ENCODE peak calls at places on chromosomes 12 and 14, in seven cellular contexts. W is BE2C, F is psoas muscle, N is astrocyte, B is endothelial cell, G is endodermal cell, Z is H9. O is an unnamed sample.

GRCh38 chr12:92539966-92540791 is 162.6 kb upstream of the PLEKHG7 start:
- DNase-seq in Z (peak), N (no peak), B (no peak), F (peak), G (peak), W (peak), O (peak)

GRCh38 chr12:46357438-46358324 is 14.9 kb downstream of the SLC38A2 start:
- DNase-seq in G (peak), F (no peak), B (no peak), W (no peak), Z (no peak), N (peak), O (no peak)

GRCh38 chr12:55694188-55694515 is 13.6 kb downstream of the ITGA7 start:
- DNase-seq in N (no peak), G (no peak), W (no peak), Z (no peak), F (no peak), B (no peak), O (no peak)

GRCh38 chr12:69415471-69416275 is 54.5 kb upstream of the FRS2 start:
- DNase-seq in F (peak), B (peak), G (peak), Z (peak), W (peak), N (peak), O (peak)

GRCh38 chr12:82430541-82431145 is 72.3 kb downstream of the METTL25 start:
- DNase-seq in N (no peak), Z (no peak), G (no peak), B (no peak), F (no peak), W (no peak), O (no peak)

GRCh38 chr14:100770605-100771120 is 44.0 kb downstream of the DLK1 start:
- DNase-seq in G (peak), F (peak), W (peak), B (no peak), Z (peak), N (no peak), O (no peak)

GRCh38 chr14:85024931-85025330 is 505.0 kb upstream of the FLRT2 start:
- DNase-seq in G (no peak), F (no peak), Z (no peak), B (no peak), N (no peak), W (no peak), O (no peak)

GRCh38 chr12:59118356-59118755 is 198.1 kb upstream of the LRIG3 start:
- DNase-seq in F (no peak), W (no peak), B (no peak), G (no peak), N (no peak), Z (no peak), O (no peak)

GRCh38 chr12:59007620-59008019 is 87.3 kb upstream of the LRIG3 start:
- DNase-seq in B (no peak), N (peak), G (no peak), Z (no peak), F (no peak), W (no peak), O (no peak)

GRCh38 chr14:50039734-50040400 is 76.5 kb downstream of the VCPKMT start:
- DNase-seq in G (no peak), F (no peak), B (no peak), N (peak), W (no peak), Z (no peak), O (no peak)

GRCh38 chr12:18864900-18865561 is 127.1 kb downstream of the CAPZA3 start:
- DNase-seq in F (no peak), N (peak), G (no peak), W (peak), Z (no peak), B (no peak), O (no peak)

GRCh38 chr12:50221228-50222008 is 54.2 kb upstream of the CERS5 start:
- DNase-seq in B (no peak), W (peak), F (no peak), Z (no peak), G (no peak), N (peak), O (no peak)

GRCh38 chr12:52041695-52042123 is 9.5 kb upstream of the NR4A1 start:
- DNase-seq in W (peak), F (no peak), G (peak), N (peak), B (no peak), Z (peak), O (no peak)

GRCh38 chr14:105283899-105284298 is 16.9 kb downstream of the BRF1 start:
- DNase-seq in F (no peak), Z (no peak), N (no peak), W (no peak), B (peak), G (no peak), O (no peak)

GRCh38 chr12:118175823-118176447 is 40.0 kb downstream of the PEBP1 start:
- DNase-seq in Z (no peak), W (no peak), F (no peak), G (no peak), B (no peak), N (no peak), O (no peak)

GRCh38 chr12:6824962-6825381 is 3.2 kb upstream of the P3H3 start:
- DNase-seq in F (no peak), Z (peak), G (no peak), W (no peak), B (no peak), N (peak), O (no peak)

GRCh38 chr14:68945190-68945584 is 33.9 kb downstream of the ACTN1 start:
- DNase-seq in Z (no peak), G (no peak), B (no peak), W (no peak), N (no peak), F (no peak), O (no peak)

GRCh38 chr14:80005561-80005960 is 205.7 kb downstream of the DIO2 start:
- DNase-seq in G (no peak), N (no peak), W (no peak), Z (no peak), F (no peak), B (no peak), O (no peak)

GRCh38 chr12:45216297-45216982 is 545 bp downstream of the ANO6 start:
- DNase-seq in Z (peak), F (peak), W (peak), G (peak), B (peak), N (peak), O (peak)

GRCh38 chr14:90444077-90444696 is 47.4 kb downstream of the CALM1 start:
- DNase-seq in B (no peak), N (no peak), W (no peak), Z (no peak), F (peak), G (no peak), O (no peak)

GRCh38 chr14:67722293-67722692 is 20.6 kb downstream of the RDH12 start:
- DNase-seq in B (no peak), G (peak), Z (peak), F (peak), W (peak), N (peak), O (no peak)

GRCh38 chr12:34302131-34302885 is 280.0 kb downstream of the ALG10 start:
- DNase-seq in W (no peak), B (no peak), G (no peak), F (peak), N (no peak), Z (no peak), O (no peak)

GRCh38 chr12:101829639-101830390 is 944 bp downstream of the GNPTAB start:
- DNase-seq in W (no peak), Z (peak), G (no peak), B (no peak), F (no peak), N (no peak), O (no peak)

GRCh38 chr14:94571950-94572349 is 9.3 kb upstream of the SERPINA5 start:
- DNase-seq in F (no peak), Z (no peak), N (peak), B (no peak), G (no peak), W (no peak), O (no peak)

GRCh38 chr12:16583991-16584745 is 21.8 kb downstream of the LMO3 start:
- DNase-seq in G (no peak), B (no peak), N (peak), Z (no peak), F (no peak), W (no peak), O (no peak)

GRCh38 chr14:105439710-105440553 is 20.3 kb downstream of the MTA1 start:
- DNase-seq in G (no peak), B (no peak), W (peak), N (no peak), F (peak), Z (no peak), O (no peak)

GRCh38 chr12:42504049-42504448 is 85.5 kb downstream of the PRICKLE1 start:
- DNase-seq in B (no peak), Z (no peak), N (peak), G (no peak), F (no peak), W (peak), O (no peak)

GRCh38 chr12:93847517-93848452 is 170.6 kb downstream of the CRADD start:
- DNase-seq in N (no peak), B (no peak), F (no peak), G (no peak), Z (no peak), W (no peak), O (no peak)

GRCh38 chr14:90427848-90428426 is 31.1 kb downstream of the CALM1 start:
- DNase-seq in W (no peak), B (peak), Z (no peak), G (no peak), N (no peak), F (no peak), O (no peak)

GRCh38 chr12:85157023-85157626 is 121.0 kb downstream of the LRRIQ1 start:
- DNase-seq in G (no peak), W (no peak), F (no peak), N (no peak), Z (no peak), B (no peak), O (no peak)

GRCh38 chr12:85155791-85156190 is 119.6 kb downstream of the LRRIQ1 start:
- DNase-seq in B (no peak), W (no peak), G (no peak), N (peak), Z (no peak), F (no peak), O (no peak)

DNA sequence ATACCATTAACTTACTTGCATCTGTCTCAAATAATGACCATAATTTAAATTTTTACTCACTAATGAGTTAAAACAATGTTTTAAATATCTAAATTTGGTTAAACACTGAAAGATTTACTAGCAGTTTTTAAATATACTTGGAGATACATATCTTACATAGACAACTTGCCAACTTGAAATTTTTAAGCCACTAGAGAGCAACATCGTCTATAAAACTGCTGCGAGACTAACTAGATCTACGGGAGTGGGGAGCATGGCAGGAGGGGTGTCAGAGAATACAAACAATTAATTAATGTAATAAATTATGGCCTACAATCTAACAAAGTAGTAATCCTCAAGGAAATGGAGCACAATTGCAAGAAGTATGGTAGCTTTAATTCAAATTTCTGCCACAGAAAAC is 120.4 kb downstream of the LRRIQ1 start:
- DNase-seq in Z (no peak), G (no peak), F (no peak), B (no peak), W (no peak), N (no peak), O (no peak)
- TF ChIP-seq CTCF in Z (no peak), G (no peak), F (no peak), B (no peak), W (no peak), N (no peak), O (no peak)

GRCh38 chr12:121831571-121832235 is 27.0 kb downstream of the HPD start:
- DNase-seq in G (no peak), N (no peak), W (no peak), F (no peak), B (no peak), Z (peak), O (no peak)
- TF ChIP-seq CTCF in G (no peak), N (no peak), W (no peak), F (no peak), B (no peak), Z (no peak), O (no peak)

GRCh38 chr12:4579305-4580097 is 17.5 kb downstream of the DYRK4 start:
- DNase-seq in G (peak), N (no peak), F (no peak), B (no peak), W (peak), Z (no peak), O (no peak)
- TF ChIP-seq CTCF in G (peak), N (peak), F (no peak), B (no peak), W (peak), Z (peak), O (peak)

GRCh38 chr14:52821805-52822250 is 30.4 kb upstream of the GNPNAT1 start:
- DNase-seq in F (no peak), G (no peak), N (no peak), B (no peak), Z (no peak), W (no peak), O (no peak)
- TF ChIP-seq CTCF in F (no peak), G (no peak), N (no peak), B (no peak), Z (no peak), W (no peak), O (no peak)

GRCh38 chr14:106826833-106827369 is 1300.5 kb downstream of the TMEM121 start:
- DNase-seq in F (no peak), W (no peak), G (no peak), Z (no peak), N (no peak), B (no peak), O (no peak)

GRCh38 chr14:106831322-106831720 is 1304.9 kb downstream of the TMEM121 start:
- DNase-seq in Z (no peak), N (no peak), B (no peak), F (no peak), W (peak), G (peak), O (no peak)
- TF ChIP-seq CTCF in Z (peak), N (no peak), B (no peak), F (no peak), W (peak), G (no peak), O (no peak)

DNA sequence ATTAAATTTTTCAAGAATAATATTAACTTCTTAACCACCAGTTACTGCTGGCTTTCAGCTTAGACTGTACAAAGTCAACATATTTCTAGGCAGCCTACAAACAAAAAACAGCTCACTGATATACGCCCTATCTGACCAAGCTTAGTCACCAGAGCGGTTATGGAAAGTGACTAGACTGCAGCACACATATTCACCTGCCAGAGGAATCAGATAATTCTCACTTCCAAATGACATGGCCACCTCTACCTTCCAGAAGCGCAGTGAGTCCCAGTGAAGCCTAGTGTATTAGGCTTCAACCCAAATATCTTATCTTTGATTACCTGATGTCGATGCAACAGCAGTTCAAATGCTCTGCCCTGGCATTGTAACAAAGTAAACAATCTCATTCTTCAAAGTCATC is 8.5 kb downstream of the STXBP6 start:
- DNase-seq in W (no peak), B (no peak), F (no peak), Z (no peak), N (peak), G (no peak), O (no peak)
- TF ChIP-seq CTCF in W (no peak), B (no peak), F (no peak), Z (no peak), N (no peak), G (no peak), O (no peak)

GRCh38 chr12:27525373-27525772 is 1.4 kb downstream of the PPFIBP1 start:
- DNase-seq in W (no peak), B (peak), Z (peak), G (peak), N (peak), F (no peak), O (no peak)

GRCh38 chr12:27524489-27524835 is 456 bp downstream of the PPFIBP1 start:
- DNase-seq in Z (no peak), B (no peak), W (no peak), G (no peak), N (no peak), F (no peak), O (no peak)

GRCh38 chr12:27523305-27523641 is 733 bp upstream of the PPFIBP1 start:
- DNase-seq in W (no peak), B (no peak), G (no peak), F (no peak), N (no peak), Z (no peak), O (no peak)

GRCh38 chr12:27524839-27525238 is 833 bp downstream of the PPFIBP1 start:
- DNase-seq in B (peak), G (no peak), Z (no peak), F (no peak), W (no peak), N (no peak), O (no peak)

GRCh38 chr12:27523642-27524488 is at the start of gene PPFIBP1:
- DNase-seq in N (peak), G (peak), F (peak), B (peak), W (peak), Z (peak), O (peak)
- TF ChIP-seq CTCF in N (no peak), G (peak), F (peak), B (no peak), W (no peak), Z (peak), O (no peak)

O was measured in glutamatergic neuron.